ENCODE peak calls at places on chromosomes 13 and 19, in five cellular contexts. S is suprapubic skin, G is nephron progenitor cell, N is astrocyte of the cerebellum, D is B cell. E is an unnamed sample.

GRCh38 chr19:16118489-16119033 is 6.9 kb downstream of the RAB8A start:
- DNase-seq in G (no peak), D (peak; percentile 91), S (no peak), N (no peak), E (peak; percentile 70)

GRCh38 chr19:57016076-57016475 is 103.7 kb upstream of the USP29 start:
- DNase-seq in G (no peak), D (no peak), N (no peak), S (no peak), E (no peak)

GRCh38 chr13:84553252-84553651 is 671.0 kb upstream of the SLITRK1 start:
- DNase-seq in N (no peak), D (no peak), G (no peak), S (no peak), E (no peak)

GRCh38 chr13:44617648-44618047 is 41.5 kb upstream of the TSC22D1 start:
- DNase-seq in D (no peak), G (no peak), N (no peak), S (no peak), E (no peak)

GRCh38 chr13:79880820-79881219 is 399.9 kb downstream of the NDFIP2 start:
- DNase-seq in S (no peak), G (no peak), D (no peak), N (no peak), E (no peak)

GRCh38 chr13:74251778-74252519 is 117.7 kb upstream of the KLF12 start:
- DNase-seq in N (no peak), G (no peak), D (no peak), S (no peak), E (peak; percentile 38)

GRCh38 chr19:37654525-37654832 is 786 bp downstream of the ZFP30 start:
- DNase-seq in G (no peak), S (no peak), N (peak; percentile 6), D (no peak), E (no peak)

GRCh38 chr13:64446372-64446771 is 2783.8 kb downstream of the PCDH9 start:
- DNase-seq in N (no peak), G (no peak), S (no peak), D (no peak), E (no peak)

GRCh38 chr13:69571606-69572323 is 535.9 kb upstream of the ATXN8OS start:
- DNase-seq in S (no peak), G (no peak), N (no peak), D (no peak), E (no peak)

GRCh38 chr19:35266904-35267817 is 1.6 kb upstream of the USF2 start:
- DNase-seq in G (peak; percentile 57), N (no peak), S (no peak), D (peak; percentile 62), E (peak; percentile 54)

GRCh38 chr13:73894995-73895571 is 239.1 kb downstream of the KLF12 start:
- DNase-seq in G (no peak), S (no peak), N (peak; percentile 75), D (no peak), E (no peak)

GRCh38 chr19:37551123-37551993 is 43.2 kb downstream of the ZNF571 start:
- DNase-seq in S (no peak), N (peak; percentile 9), G (no peak), D (peak; percentile 82), E (peak; percentile 71)

GRCh38 chr19:27580906-27581305 is 1632.0 kb downstream of the UQCRFS1 start:
- DNase-seq in N (no peak), G (no peak), S (no peak), D (no peak), E (no peak)

GRCh38 chr19:12773571-12773970 is 1.8 kb downstream of the HOOK2 start:
- DNase-seq in G (no peak), N (no peak), S (no peak), D (no peak), E (no peak)

GRCh38 chr13:84867246-84867645 is 932.0 kb downstream of the SLITRK6 start:
- DNase-seq in N (no peak), D (no peak), G (no peak), S (no peak), E (no peak)

GRCh38 chr13:33611016-33611805 is 206.7 kb upstream of the RFC3 start:
- DNase-seq in D (no peak), S (no peak), G (peak; percentile 34), N (peak; percentile 71), E (no peak)

GRCh38 chr19:49952475-49952829 is 8.5 kb downstream of the SIGLEC11 start:
- DNase-seq in S (no peak), D (no peak), G (no peak), N (no peak), E (no peak)

GRCh38 chr19:48714759-48715261 is 4.7 kb downstream of the MAMSTR start:
- DNase-seq in S (no peak), D (no peak), N (no peak), G (no peak), E (no peak)

GRCh38 chr19:30358319-30358718 is 13.9 kb upstream of the ZNF536 start:
- DNase-seq in N (no peak), S (no peak), D (no peak), G (no peak), E (no peak)
- TF ChIP-seq CTCF in N (no peak), S (no peak), D (no peak), G (no peak), E (no peak)

DNA sequence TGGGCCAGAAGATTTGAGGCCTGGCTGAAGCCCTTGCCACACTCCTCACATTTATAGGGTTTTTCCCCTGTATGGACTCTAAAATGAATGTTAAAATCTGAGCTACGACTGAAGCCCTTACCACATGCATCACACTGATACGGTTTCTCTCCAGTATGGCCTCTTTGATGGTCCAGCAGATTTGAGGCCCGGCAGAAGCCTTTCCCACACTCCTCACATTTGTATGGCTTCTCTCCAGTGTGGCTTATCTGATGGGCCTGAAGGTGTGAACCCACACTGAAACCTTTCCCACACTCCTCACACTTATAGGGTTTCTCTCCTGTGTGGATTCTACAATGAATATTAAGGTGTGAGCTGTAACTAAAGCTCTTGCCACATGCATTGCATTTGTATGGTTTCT is 21.0 kb downstream of the ZNF45 start:
- DNase-seq in N (no peak), G (no peak), S (no peak), D (no peak), E (no peak)
- TF ChIP-seq CTCF in N (no peak), G (no peak), S (no peak), D (no peak), E (no peak)

GRCh38 chr13:112846411-112847115 is 122.5 kb upstream of the MCF2L start:
- DNase-seq in S (no peak), D (no peak), G (no peak), N (no peak), E (no peak)
- TF ChIP-seq CTCF in S (no peak), D (no peak), G (no peak), N (no peak), E (no peak)

GRCh38 chr19:2315818-2316353 is 7.9 kb upstream of the LINGO3 start:
- DNase-seq in G (peak; percentile 78), S (no peak), D (no peak), N (peak; percentile 24), E (no peak)
- TF ChIP-seq CTCF in G (peak; percentile 57), S (no peak), D (no peak), N (peak; percentile 60), E (peak; percentile 37)

E was measured in activated CD8-positive, alpha-beta T cell treated with anti-CD3 and anti-CD28 coated beads for 36 hours.